ENCODE peak calls at places on chromosomes 16 and 17, in eight cellular contexts. O, R, U, F, Y, Q, A and X are unnamed samples.

GRCh38 chr17:82947051-82947991 is 107.5 kb upstream of the ZNF750 start:
- DNase-seq in O (no peak), R (no peak), U (peak), F (no peak), Y (no peak), Q (no peak), A (no peak), X (no peak)

GRCh38 chr16:55640714-55641327 is 15.0 kb upstream of the SLC6A2 start:
- DNase-seq in O (no peak), R (no peak), U (no peak), F (peak), Y (no peak), Q (no peak), A (no peak), X (no peak)

GRCh38 chr17:50507871-50508572 is at the start of gene MYCBPAP:
- DNase-seq in O (peak), R (no peak), U (peak), F (peak), Y (peak), Q (peak), A (peak), X (peak)

GRCh38 chr17:8488931-8489330 is 53.2 kb downstream of the NDEL1 start:
- DNase-seq in O (no peak), R (peak), U (peak), F (peak), Y (no peak), Q (no peak), A (no peak), X (peak)

GRCh38 chr16:3963203-3963602 is 82.7 kb upstream of the CREBBP start:
- DNase-seq in O (no peak), R (no peak), U (no peak), F (no peak), Y (no peak), Q (no peak), A (no peak), X (no peak)

GRCh38 chr17:79023180-79023705 is 726 bp upstream of the C1QTNF1 start:
- DNase-seq in O (no peak), R (no peak), U (peak), F (peak), Y (no peak), Q (no peak), A (no peak), X (peak)

GRCh38 chr16:24734382-24734781 is 4.9 kb downstream of the TNRC6A start:
- DNase-seq in O (no peak), R (no peak), U (no peak), F (no peak), Y (no peak), Q (no peak), A (no peak), X (no peak)

GRCh38 chr17:40530988-40531971 is 29.9 kb upstream of the TNS4 start:
- DNase-seq in O (no peak), R (no peak), U (peak), F (no peak), Y (no peak), Q (peak), A (no peak), X (no peak)

GRCh38 chr16:10981697-10982216 is 37.4 kb downstream of the CLEC16A start:
- DNase-seq in O (peak), R (no peak), U (no peak), F (no peak), Y (no peak), Q (no peak), A (no peak), X (no peak)

GRCh38 chr16:69188716-69189115 is 1.8 kb downstream of the SNTB2 start:
- DNase-seq in O (peak), R (no peak), U (peak), F (no peak), Y (no peak), Q (no peak), A (no peak), X (no peak)

GRCh38 chr16:25395528-25395927 is 137.9 kb upstream of the ZKSCAN2 start:
- DNase-seq in O (no peak), R (no peak), U (no peak), F (no peak), Y (no peak), Q (no peak), A (no peak), X (no peak)

GRCh38 chr17:72474740-72475477 is 354.1 kb downstream of the SOX9 start:
- DNase-seq in O (no peak), R (no peak), U (peak), F (no peak), Y (peak), Q (no peak), A (no peak), X (no peak)

GRCh38 chr17:63950940-63951907 is 19.1 kb upstream of the CD79B start:
- DNase-seq in O (peak), R (no peak), U (no peak), F (no peak), Y (peak), Q (no peak), A (peak), X (peak)

GRCh38 chr16:4498546-4499195 is 22.5 kb downstream of the HMOX2 start:
- DNase-seq in O (no peak), R (no peak), U (no peak), F (no peak), Y (no peak), Q (no peak), A (no peak), X (no peak)

GRCh38 chr17:45319239-45319703 is 2.5 kb upstream of the MAP3K14 start:
- DNase-seq in O (peak), R (peak), U (no peak), F (no peak), Y (no peak), Q (no peak), A (no peak), X (no peak)
- TF ChIP-seq POLR2A in O (no peak), R (no peak), U (no peak), F (peak), Y (no peak), Q (no peak), A (no peak), X (no peak)

GRCh38 chr16:48383877-48384304 is 1.3 kb downstream of the SIAH1 start:
- DNase-seq in O (no peak), R (no peak), U (no peak), F (peak), Y (peak), Q (no peak), A (no peak), X (no peak)
- TF ChIP-seq POLR2A in O (no peak), R (no peak), U (no peak), F (no peak), Y (peak), Q (no peak), A (no peak), X (no peak)

DNA sequence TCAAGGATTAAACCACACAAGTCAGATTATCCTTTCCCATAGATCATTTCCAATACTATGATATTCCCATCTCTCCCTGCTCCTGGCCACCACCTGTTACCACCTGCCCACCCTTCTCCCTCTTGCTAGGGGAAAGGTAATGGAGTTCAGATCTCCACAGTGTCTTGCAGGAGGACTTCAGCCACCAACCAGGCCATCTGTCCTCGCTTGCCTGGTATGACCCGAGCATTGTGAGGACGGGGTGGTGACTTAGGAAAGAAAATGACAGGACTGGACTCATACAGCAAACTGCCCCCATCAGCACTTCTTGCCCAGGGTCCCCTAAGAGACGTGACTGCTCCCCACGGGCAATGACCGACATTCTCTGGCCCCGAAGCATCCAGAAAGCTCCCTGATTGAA is 10.8 kb downstream of the FKBP10 start:
- DNase-seq in O (no peak), R (no peak), U (no peak), F (no peak), Y (no peak), Q (no peak), A (no peak), X (no peak)
- TF ChIP-seq POLR2A in O (no peak), R (no peak), U (no peak), F (no peak), Y (no peak), Q (no peak), A (no peak), X (no peak)

GRCh38 chr17:42750730-42751356 is 6.0 kb upstream of the EZH1 start:
- DNase-seq in O (no peak), R (no peak), U (no peak), F (no peak), Y (no peak), Q (no peak), A (no peak), X (no peak)
- TF ChIP-seq POLR2A in O (no peak), R (no peak), U (no peak), F (no peak), Y (no peak), Q (no peak), A (no peak), X (no peak)

GRCh38 chr17:20224379-20224778 is 215.2 kb downstream of the SPECC1 start:
- DNase-seq in O (no peak), R (no peak), U (no peak), F (no peak), Y (no peak), Q (no peak), A (no peak), X (no peak)

GRCh38 chr17:20228410-20228809 is 219.3 kb downstream of the SPECC1 start:
- DNase-seq in O (no peak), R (no peak), U (no peak), F (no peak), Y (no peak), Q (no peak), A (no peak), X (no peak)

GRCh38 chr17:20223808-20224328 is 214.7 kb downstream of the SPECC1 start:
- DNase-seq in O (no peak), R (no peak), U (no peak), F (no peak), Y (no peak), Q (no peak), A (no peak), X (no peak)

GRCh38 chr17:20226814-20227482 is 217.8 kb downstream of the SPECC1 start:
- DNase-seq in O (peak), R (peak), U (peak), F (peak), Y (peak), Q (peak), A (peak), X (peak)

GRCh38 chr17:20225162-20226115 is 216.3 kb downstream of the SPECC1 start:
- DNase-seq in O (no peak), R (no peak), U (no peak), F (no peak), Y (no peak), Q (no peak), A (no peak), X (no peak)
- TF ChIP-seq POLR2A in O (no peak), R (no peak), U (no peak), F (no peak), Y (no peak), Q (no peak), A (no peak), X (no peak)